ENCODE peak calls at places on chromosomes 12 and 14, in ten cellular contexts. One of them, this sample, is unnamed.

GRCh38 chr12:31803306-31804184 is 74.7 kb upstream of the AMN1 start:
- DNase-seq in Peyer's patch: no peak
- DNase-seq in A549: no peak
- DNase-seq in GM12865: no peak
- DNase-seq in pancreas: no peak
- DNase-seq in psoas muscle: no peak
- DNase-seq in H9: no peak
- DNase-seq in fibroblast of the aortic adventitia: no peak
- DNase-seq in GM13977: no peak
- DNase-seq in left lung: no peak
- DNase-seq in this sample: no peak

GRCh38 chr12:11321980-11322379 is 11.7 kb upstream of the PRB4 start:
- DNase-seq in Peyer's patch: no peak
- DNase-seq in GM13977: no peak
- DNase-seq in GM12865: no peak
- DNase-seq in A549: no peak
- DNase-seq in left lung: no peak
- DNase-seq in psoas muscle: no peak
- DNase-seq in H9: no peak
- DNase-seq in pancreas: no peak
- DNase-seq in fibroblast of the aortic adventitia: no peak
- DNase-seq in this sample: no peak

GRCh38 chr12:90851800-90852718 is 102.9 kb downstream of the CCER1 start:
- DNase-seq in GM12865: no peak
- DNase-seq in A549: no peak
- DNase-seq in pancreas: no peak
- DNase-seq in H9: no peak
- DNase-seq in psoas muscle: no peak
- DNase-seq in fibroblast of the aortic adventitia: no peak
- DNase-seq in Peyer's patch: no peak
- DNase-seq in left lung: no peak
- DNase-seq in GM13977: no peak
- DNase-seq in this sample: no peak

GRCh38 chr14:55430024-55430690 is 10.3 kb downstream of the TBPL2 start:
- DNase-seq in left lung: no peak
- DNase-seq in GM13977: peak; percentile 71
- DNase-seq in Peyer's patch: no peak
- DNase-seq in GM12865: peak; percentile 81
- DNase-seq in pancreas: no peak
- DNase-seq in H9: no peak
- DNase-seq in fibroblast of the aortic adventitia: peak; percentile 87
- DNase-seq in psoas muscle: no peak
- DNase-seq in A549: peak; percentile 79
- DNase-seq in this sample: peak; percentile 19

GRCh38 chr12:15788266-15789214 is 648 bp downstream of the EPS8 start:
- DNase-seq in pancreas: peak; percentile 86
- DNase-seq in Peyer's patch: peak; percentile 58
- DNase-seq in left lung: peak; percentile 44
- DNase-seq in GM12865: peak; percentile 49
- DNase-seq in A549: peak; percentile 66
- DNase-seq in H9: peak; percentile 69
- DNase-seq in psoas muscle: peak; percentile 50
- DNase-seq in GM13977: peak; percentile 27
- DNase-seq in fibroblast of the aortic adventitia: peak; percentile 60
- DNase-seq in this sample: peak; percentile 24

GRCh38 chr14:91254456-91254855 is 10.0 kb upstream of the GPR68 start:
- DNase-seq in left lung: no peak
- DNase-seq in GM12865: no peak
- DNase-seq in H9: no peak
- DNase-seq in GM13977: no peak
- DNase-seq in psoas muscle: no peak
- DNase-seq in A549: no peak
- DNase-seq in pancreas: no peak
- DNase-seq in Peyer's patch: no peak
- DNase-seq in fibroblast of the aortic adventitia: no peak
- DNase-seq in this sample: no peak

GRCh38 chr12:229441-230191 is 15.7 kb upstream of the SLC6A12 start:
- DNase-seq in GM13977: no peak
- DNase-seq in psoas muscle: no peak
- DNase-seq in fibroblast of the aortic adventitia: no peak
- DNase-seq in H9: peak; percentile 28
- DNase-seq in Peyer's patch: no peak
- DNase-seq in left lung: no peak
- DNase-seq in GM12865: no peak
- DNase-seq in A549: no peak
- DNase-seq in pancreas: no peak
- DNase-seq in this sample: no peak

GRCh38 chr14:57999471-57999870 is 133.6 kb upstream of the SLC35F4 start:
- DNase-seq in Peyer's patch: no peak
- DNase-seq in A549: no peak
- DNase-seq in fibroblast of the aortic adventitia: no peak
- DNase-seq in left lung: no peak
- DNase-seq in psoas muscle: no peak
- DNase-seq in pancreas: no peak
- DNase-seq in GM13977: no peak
- DNase-seq in GM12865: no peak
- DNase-seq in H9: no peak
- DNase-seq in this sample: no peak

GRCh38 chr12:133201888-133202287 is 20.6 kb downstream of the ZNF268 start:
- DNase-seq in GM12865: no peak
- DNase-seq in A549: no peak
- DNase-seq in H9: no peak
- DNase-seq in GM13977: no peak
- DNase-seq in psoas muscle: no peak
- DNase-seq in Peyer's patch: no peak
- DNase-seq in pancreas: no peak
- DNase-seq in left lung: no peak
- DNase-seq in fibroblast of the aortic adventitia: no peak
- DNase-seq in this sample: no peak

GRCh38 chr14:36284971-36285595 is 35.4 kb downstream of the MBIP start:
- DNase-seq in psoas muscle: no peak
- DNase-seq in H9: no peak
- DNase-seq in left lung: no peak
- DNase-seq in fibroblast of the aortic adventitia: no peak
- DNase-seq in Peyer's patch: no peak
- DNase-seq in A549: no peak
- DNase-seq in GM12865: no peak
- DNase-seq in pancreas: no peak
- DNase-seq in GM13977: no peak
- DNase-seq in this sample: no peak

GRCh38 chr14:101808020-101808641 is 46.6 kb downstream of the PPP2R5C start:
- DNase-seq in left lung: no peak
- DNase-seq in psoas muscle: no peak
- DNase-seq in fibroblast of the aortic adventitia: no peak
- DNase-seq in GM12865: no peak
- DNase-seq in Peyer's patch: no peak
- DNase-seq in H9: peak; percentile 81
- DNase-seq in GM13977: no peak
- DNase-seq in pancreas: peak; percentile 65
- DNase-seq in A549: peak; percentile 27
- DNase-seq in this sample: peak; percentile 15
- TF ChIP-seq CTCF in left lung: no peak
- TF ChIP-seq CTCF in psoas muscle: no peak
- TF ChIP-seq CTCF in fibroblast of the aortic adventitia: peak; percentile 4
- TF ChIP-seq CTCF in GM12865: no peak
- TF ChIP-seq CTCF in Peyer's patch: no peak
- TF ChIP-seq CTCF in H9: peak; percentile 55
- TF ChIP-seq CTCF in GM13977: no peak
- TF ChIP-seq CTCF in pancreas: no peak
- TF ChIP-seq CTCF in A549: no peak
- TF ChIP-seq CTCF in this sample: no peak

GRCh38 chr12:45727994-45728624 is 1.4 kb upstream of the ARID2 start:
- DNase-seq in GM12865: no peak
- DNase-seq in H9: no peak
- DNase-seq in psoas muscle: no peak
- DNase-seq in left lung: no peak
- DNase-seq in fibroblast of the aortic adventitia: no peak
- DNase-seq in GM13977: peak; percentile 31
- DNase-seq in Peyer's patch: no peak
- DNase-seq in A549: no peak
- DNase-seq in pancreas: no peak
- DNase-seq in this sample: no peak

GRCh38 chr12:45727301-45727993 is 2.1 kb upstream of the ARID2 start:
- DNase-seq in H9: peak; percentile 97
- DNase-seq in GM12865: peak; percentile 99
- DNase-seq in Peyer's patch: peak; percentile 94
- DNase-seq in GM13977: peak; percentile 92
- DNase-seq in A549: peak; percentile 98
- DNase-seq in psoas muscle: peak; percentile 92
- DNase-seq in left lung: peak; percentile 96
- DNase-seq in fibroblast of the aortic adventitia: peak; percentile 98
- DNase-seq in pancreas: peak; percentile 93
- DNase-seq in this sample: peak; percentile 89

GRCh38 chr12:45725631-45726593 is 3.6 kb upstream of the ARID2 start:
- DNase-seq in GM12865: peak; percentile 57
- DNase-seq in pancreas: no peak
- DNase-seq in GM13977: peak; percentile 40
- DNase-seq in H9: no peak
- DNase-seq in A549: peak; percentile 53
- DNase-seq in fibroblast of the aortic adventitia: peak; percentile 61
- DNase-seq in left lung: no peak
- DNase-seq in psoas muscle: no peak
- DNase-seq in Peyer's patch: no peak
- DNase-seq in this sample: peak; percentile 8

GRCh38 chr12:45728625-45729232 is 777 bp upstream of the ARID2 start:
- DNase-seq in H9: peak; percentile 98
- DNase-seq in GM13977: peak; percentile 83
- DNase-seq in fibroblast of the aortic adventitia: peak; percentile 97
- DNase-seq in pancreas: peak; percentile 97
- DNase-seq in psoas muscle: peak; percentile 96
- DNase-seq in Peyer's patch: peak; percentile 98
- DNase-seq in GM12865: peak; percentile 99
- DNase-seq in left lung: peak; percentile 96
- DNase-seq in A549: peak; percentile 97
- DNase-seq in this sample: peak; percentile 99

DNA sequence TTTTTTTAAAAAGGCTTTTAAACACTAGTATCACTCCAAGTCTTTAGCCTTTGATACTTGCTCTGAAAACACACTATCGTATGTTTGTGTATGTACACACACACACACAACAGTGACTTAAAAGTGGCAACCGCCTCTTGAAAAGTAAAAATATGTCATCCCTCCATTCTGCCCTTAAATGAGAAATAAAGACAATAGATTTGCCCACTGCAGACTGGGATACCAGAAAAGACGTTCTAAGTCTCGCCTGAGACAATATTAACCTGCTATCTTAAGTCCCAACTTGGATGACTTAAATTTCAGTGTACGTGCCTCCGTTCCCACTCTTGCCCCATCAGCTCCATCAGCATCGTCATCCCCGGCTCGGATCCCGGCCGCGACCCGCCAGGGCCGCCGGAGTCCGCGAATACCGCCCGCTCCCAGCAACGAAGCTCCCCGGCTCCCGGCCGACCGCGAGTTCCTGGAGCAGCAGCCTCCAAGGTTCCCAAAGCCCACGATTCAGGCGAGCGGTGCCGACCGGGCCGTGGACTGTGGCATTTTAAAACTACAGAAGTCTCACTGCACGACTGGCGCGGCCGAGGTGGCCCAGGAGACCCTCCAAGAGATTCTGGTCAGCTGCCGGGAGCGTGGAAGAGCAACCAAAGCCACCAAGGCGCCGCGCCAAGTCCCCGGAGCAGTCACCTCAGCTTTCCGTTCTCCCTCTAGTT is 2.8 kb upstream of the ARID2 start:
- DNase-seq in GM13977: no peak
- DNase-seq in psoas muscle: peak; percentile 71
- DNase-seq in Peyer's patch: peak; percentile 79
- DNase-seq in A549: peak; percentile 31
- DNase-seq in H9: peak; percentile 48
- DNase-seq in GM12865: peak; percentile 48
- DNase-seq in pancreas: peak; percentile 83
- DNase-seq in fibroblast of the aortic adventitia: peak; percentile 36
- DNase-seq in left lung: peak; percentile 64
- DNase-seq in this sample: peak; percentile 62
- TF ChIP-seq CTCF in GM13977: no peak
- TF ChIP-seq CTCF in psoas muscle: no peak
- TF ChIP-seq CTCF in Peyer's patch: no peak
- TF ChIP-seq CTCF in A549: no peak
- TF ChIP-seq CTCF in H9: no peak
- TF ChIP-seq CTCF in GM12865: no peak
- TF ChIP-seq CTCF in pancreas: no peak
- TF ChIP-seq CTCF in fibroblast of the aortic adventitia: no peak
- TF ChIP-seq CTCF in left lung: no peak
- TF ChIP-seq CTCF in this sample: no peak

GRCh38 chr14:62439210-62439609 is 606.0 kb downstream of the KCNH5 start:
- DNase-seq in psoas muscle: no peak
- DNase-seq in GM12865: no peak
- DNase-seq in left lung: no peak
- DNase-seq in Peyer's patch: no peak
- DNase-seq in fibroblast of the aortic adventitia: no peak
- DNase-seq in GM13977: no peak
- DNase-seq in pancreas: no peak
- DNase-seq in H9: no peak
- DNase-seq in A549: no peak
- DNase-seq in this sample: no peak
- TF ChIP-seq CTCF in psoas muscle: no peak
- TF ChIP-seq CTCF in GM12865: no peak
- TF ChIP-seq CTCF in left lung: no peak
- TF ChIP-seq CTCF in Peyer's patch: no peak
- TF ChIP-seq CTCF in fibroblast of the aortic adventitia: no peak
- TF ChIP-seq CTCF in GM13977: no peak
- TF ChIP-seq CTCF in pancreas: no peak
- TF ChIP-seq CTCF in H9: no peak
- TF ChIP-seq CTCF in A549: no peak
- TF ChIP-seq CTCF in this sample: no peak

GRCh38 chr14:72736791-72737559 is 156.9 kb downstream of the DPF3 start:
- DNase-seq in GM12865: no peak
- DNase-seq in Peyer's patch: no peak
- DNase-seq in psoas muscle: no peak
- DNase-seq in left lung: no peak
- DNase-seq in H9: no peak
- DNase-seq in A549: no peak
- DNase-seq in GM13977: no peak
- DNase-seq in fibroblast of the aortic adventitia: peak; percentile 30
- DNase-seq in pancreas: no peak
- DNase-seq in this sample: no peak

GRCh38 chr14:72737560-72737943 is 156.3 kb downstream of the DPF3 start:
- DNase-seq in left lung: no peak
- DNase-seq in Peyer's patch: no peak
- DNase-seq in GM12865: no peak
- DNase-seq in fibroblast of the aortic adventitia: no peak
- DNase-seq in psoas muscle: no peak
- DNase-seq in pancreas: no peak
- DNase-seq in GM13977: no peak
- DNase-seq in A549: no peak
- DNase-seq in H9: peak; percentile 4
- DNase-seq in this sample: no peak

GRCh38 chr14:72738181-72738611 is 155.7 kb downstream of the DPF3 start:
- DNase-seq in psoas muscle: no peak
- DNase-seq in Peyer's patch: no peak
- DNase-seq in pancreas: no peak
- DNase-seq in left lung: no peak
- DNase-seq in A549: no peak
- DNase-seq in fibroblast of the aortic adventitia: no peak
- DNase-seq in GM12865: no peak
- DNase-seq in H9: peak; percentile 8
- DNase-seq in GM13977: no peak
- DNase-seq in this sample: no peak

GRCh38 chr14:72739446-72740405 is 154.2 kb downstream of the DPF3 start:
- DNase-seq in GM13977: no peak
- DNase-seq in Peyer's patch: no peak
- DNase-seq in GM12865: no peak
- DNase-seq in psoas muscle: no peak
- DNase-seq in pancreas: no peak
- DNase-seq in A549: no peak
- DNase-seq in left lung: no peak
- DNase-seq in H9: peak; percentile 18
- DNase-seq in fibroblast of the aortic adventitia: no peak
- DNase-seq in this sample: no peak

GRCh38 chr14:72736348-72736747 is 157.6 kb downstream of the DPF3 start:
- DNase-seq in GM12865: peak; percentile 18
- DNase-seq in GM13977: no peak
- DNase-seq in left lung: no peak
- DNase-seq in H9: no peak
- DNase-seq in A549: peak; percentile 31
- DNase-seq in Peyer's patch: no peak
- DNase-seq in fibroblast of the aortic adventitia: peak; percentile 20
- DNase-seq in pancreas: no peak
- DNase-seq in psoas muscle: no peak
- DNase-seq in this sample: no peak
- TF ChIP-seq CTCF in GM12865: peak; percentile 25
- TF ChIP-seq CTCF in GM13977: no peak
- TF ChIP-seq CTCF in left lung: no peak
- TF ChIP-seq CTCF in H9: peak; percentile 15
- TF ChIP-seq CTCF in A549: no peak
- TF ChIP-seq CTCF in Peyer's patch: no peak
- TF ChIP-seq CTCF in fibroblast of the aortic adventitia: no peak
- TF ChIP-seq CTCF in pancreas: no peak
- TF ChIP-seq CTCF in psoas muscle: peak; percentile 40
- TF ChIP-seq CTCF in this sample: no peak